ENCODE peak calls at places on chromosomes 16 and 17, in nine cellular contexts. One of them, this sample, is unnamed.

GRCh38 chr17:28827672-28828071 is 14.9 kb downstream of the FAM222B start:
- DNase-seq in LNCaP clone FGC: no peak
- DNase-seq in left lung: no peak
- DNase-seq in HFFc6: no peak
- DNase-seq in GM13977: no peak
- DNase-seq in nephron progenitor cell: no peak
- DNase-seq in tibial artery: no peak
- DNase-seq in heart right ventricle: no peak
- DNase-seq in progenitor cell of endocrine pancreas: no peak
- DNase-seq in this sample: no peak

GRCh38 chr17:56831364-56832095 is 2.2 kb downstream of the C17orf67 start:
- DNase-seq in LNCaP clone FGC: no peak
- DNase-seq in tibial artery: no peak
- DNase-seq in nephron progenitor cell: no peak
- DNase-seq in progenitor cell of endocrine pancreas: no peak
- DNase-seq in heart right ventricle: no peak
- DNase-seq in GM13977: no peak
- DNase-seq in left lung: no peak
- DNase-seq in HFFc6: no peak
- DNase-seq in this sample: no peak

GRCh38 chr17:59783221-59784016 is 76.0 kb downstream of the VMP1 start:
- DNase-seq in GM13977: no peak
- DNase-seq in HFFc6: peak; percentile 48
- DNase-seq in LNCaP clone FGC: no peak
- DNase-seq in progenitor cell of endocrine pancreas: no peak
- DNase-seq in nephron progenitor cell: no peak
- DNase-seq in tibial artery: no peak
- DNase-seq in heart right ventricle: no peak
- DNase-seq in left lung: no peak
- DNase-seq in this sample: no peak

GRCh38 chr17:40542562-40543411 is 22.5 kb downstream of the CCR7 start:
- DNase-seq in LNCaP clone FGC: no peak
- DNase-seq in HFFc6: peak; percentile 93
- DNase-seq in tibial artery: peak; percentile 95
- DNase-seq in progenitor cell of endocrine pancreas: no peak
- DNase-seq in nephron progenitor cell: no peak
- DNase-seq in left lung: no peak
- DNase-seq in GM13977: peak; percentile 75
- DNase-seq in heart right ventricle: peak; percentile 75
- DNase-seq in this sample: peak; percentile 83

GRCh38 chr17:79983456-79983855 is 52.2 kb downstream of the TBC1D16 start:
- DNase-seq in LNCaP clone FGC: no peak
- DNase-seq in nephron progenitor cell: no peak
- DNase-seq in progenitor cell of endocrine pancreas: no peak
- DNase-seq in tibial artery: peak; percentile 54
- DNase-seq in HFFc6: no peak
- DNase-seq in heart right ventricle: no peak
- DNase-seq in GM13977: no peak
- DNase-seq in left lung: peak; percentile 63
- DNase-seq in this sample: no peak

GRCh38 chr16:88063201-88063773 is 112.1 kb downstream of the BANP start:
- DNase-seq in left lung: peak; percentile 70
- DNase-seq in nephron progenitor cell: no peak
- DNase-seq in GM13977: no peak
- DNase-seq in HFFc6: peak; percentile 83
- DNase-seq in tibial artery: no peak
- DNase-seq in LNCaP clone FGC: no peak
- DNase-seq in heart right ventricle: no peak
- DNase-seq in progenitor cell of endocrine pancreas: no peak
- DNase-seq in this sample: peak; percentile 44

GRCh38 chr17:79285973-79286372 is 211.3 kb downstream of the ENGASE start:
- DNase-seq in LNCaP clone FGC: no peak
- DNase-seq in tibial artery: no peak
- DNase-seq in left lung: no peak
- DNase-seq in HFFc6: no peak
- DNase-seq in nephron progenitor cell: no peak
- DNase-seq in progenitor cell of endocrine pancreas: no peak
- DNase-seq in GM13977: no peak
- DNase-seq in heart right ventricle: no peak
- DNase-seq in this sample: no peak

GRCh38 chr16:62213763-62214162 is 177.5 kb upstream of the CDH8 start:
- DNase-seq in tibial artery: no peak
- DNase-seq in nephron progenitor cell: no peak
- DNase-seq in GM13977: no peak
- DNase-seq in left lung: no peak
- DNase-seq in HFFc6: no peak
- DNase-seq in LNCaP clone FGC: no peak
- DNase-seq in heart right ventricle: no peak
- DNase-seq in progenitor cell of endocrine pancreas: no peak
- DNase-seq in this sample: no peak

GRCh38 chr17:8117367-8117979 is 841 bp downstream of the ALOXE3 start:
- DNase-seq in heart right ventricle: no peak
- DNase-seq in HFFc6: no peak
- DNase-seq in nephron progenitor cell: peak; percentile 39
- DNase-seq in GM13977: no peak
- DNase-seq in LNCaP clone FGC: no peak
- DNase-seq in left lung: peak; percentile 7
- DNase-seq in tibial artery: no peak
- DNase-seq in progenitor cell of endocrine pancreas: no peak
- DNase-seq in this sample: no peak

GRCh38 chr16:84228321-84228838 is 11.4 kb downstream of the KCNG4 start:
- DNase-seq in HFFc6: peak; percentile 87
- DNase-seq in left lung: peak; percentile 85
- DNase-seq in GM13977: no peak
- DNase-seq in nephron progenitor cell: peak; percentile 31
- DNase-seq in heart right ventricle: peak; percentile 80
- DNase-seq in tibial artery: peak; percentile 93
- DNase-seq in progenitor cell of endocrine pancreas: no peak
- DNase-seq in LNCaP clone FGC: no peak
- DNase-seq in this sample: peak; percentile 82

GRCh38 chr17:42132941-42133340 is 10.3 kb downstream of the HSPB9 start:
- DNase-seq in HFFc6: peak; percentile 91
- DNase-seq in LNCaP clone FGC: no peak
- DNase-seq in left lung: peak; percentile 88
- DNase-seq in tibial artery: peak; percentile 77
- DNase-seq in heart right ventricle: no peak
- DNase-seq in GM13977: no peak
- DNase-seq in nephron progenitor cell: no peak
- DNase-seq in progenitor cell of endocrine pancreas: no peak
- DNase-seq in this sample: peak; percentile 52

GRCh38 chr17:57600092-57600491 is 145.0 kb downstream of the CCDC182 start:
- DNase-seq in HFFc6: no peak
- DNase-seq in progenitor cell of endocrine pancreas: no peak
- DNase-seq in tibial artery: no peak
- DNase-seq in nephron progenitor cell: no peak
- DNase-seq in LNCaP clone FGC: no peak
- DNase-seq in left lung: no peak
- DNase-seq in heart right ventricle: no peak
- DNase-seq in GM13977: no peak
- DNase-seq in this sample: no peak

GRCh38 chr16:89325861-89326471 is 108.5 kb downstream of the ZNF778 start:
- DNase-seq in tibial artery: peak; percentile 80
- DNase-seq in HFFc6: peak; percentile 86
- DNase-seq in nephron progenitor cell: no peak
- DNase-seq in heart right ventricle: no peak
- DNase-seq in left lung: peak; percentile 71
- DNase-seq in progenitor cell of endocrine pancreas: no peak
- DNase-seq in LNCaP clone FGC: no peak
- DNase-seq in GM13977: peak; percentile 73
- DNase-seq in this sample: peak; percentile 47

GRCh38 chr16:87829123-87829980 is 40.0 kb downstream of the SLC7A5 start:
- DNase-seq in progenitor cell of endocrine pancreas: no peak
- DNase-seq in GM13977: no peak
- DNase-seq in HFFc6: no peak
- DNase-seq in LNCaP clone FGC: no peak
- DNase-seq in tibial artery: no peak
- DNase-seq in nephron progenitor cell: no peak
- DNase-seq in heart right ventricle: no peak
- DNase-seq in left lung: peak; percentile 49
- DNase-seq in this sample: no peak

GRCh38 chr17:58974354-58974753 is 132.3 kb downstream of the TRIM37 start:
- DNase-seq in HFFc6: no peak
- DNase-seq in LNCaP clone FGC: no peak
- DNase-seq in progenitor cell of endocrine pancreas: no peak
- DNase-seq in nephron progenitor cell: no peak
- DNase-seq in tibial artery: no peak
- DNase-seq in GM13977: no peak
- DNase-seq in heart right ventricle: no peak
- DNase-seq in left lung: no peak
- DNase-seq in this sample: no peak

GRCh38 chr17:77810536-77810935 is 148.0 kb upstream of the TNRC6C start:
- DNase-seq in tibial artery: peak; percentile 82
- DNase-seq in progenitor cell of endocrine pancreas: no peak
- DNase-seq in LNCaP clone FGC: no peak
- DNase-seq in GM13977: no peak
- DNase-seq in heart right ventricle: peak; percentile 48
- DNase-seq in left lung: no peak
- DNase-seq in nephron progenitor cell: no peak
- DNase-seq in HFFc6: peak; percentile 58
- DNase-seq in this sample: no peak

GRCh38 chr16:67449328-67449727 is 18.4 kb downstream of the HSD11B2 start:
- DNase-seq in left lung: no peak
- DNase-seq in LNCaP clone FGC: no peak
- DNase-seq in HFFc6: no peak
- DNase-seq in GM13977: no peak
- DNase-seq in progenitor cell of endocrine pancreas: no peak
- DNase-seq in heart right ventricle: peak; percentile 75
- DNase-seq in nephron progenitor cell: no peak
- DNase-seq in tibial artery: no peak
- DNase-seq in this sample: peak; percentile 81

GRCh38 chr17:73952498-73953205 is 250.8 kb upstream of the RPL38 start:
- DNase-seq in tibial artery: no peak
- DNase-seq in nephron progenitor cell: peak; percentile 84
- DNase-seq in left lung: peak; percentile 89
- DNase-seq in HFFc6: no peak
- DNase-seq in heart right ventricle: peak; percentile 57
- DNase-seq in GM13977: peak; percentile 62
- DNase-seq in progenitor cell of endocrine pancreas: peak; percentile 67
- DNase-seq in LNCaP clone FGC: no peak
- DNase-seq in this sample: peak; percentile 40

GRCh38 chr17:68290268-68290954 is 516 bp downstream of the SLC16A6 start:
- DNase-seq in left lung: peak; percentile 92
- DNase-seq in progenitor cell of endocrine pancreas: peak; percentile 16
- DNase-seq in nephron progenitor cell: peak; percentile 42
- DNase-seq in tibial artery: no peak
- DNase-seq in HFFc6: no peak
- DNase-seq in GM13977: peak; percentile 50
- DNase-seq in LNCaP clone FGC: no peak
- DNase-seq in heart right ventricle: peak; percentile 34
- DNase-seq in this sample: peak; percentile 35

GRCh38 chr17:6135996-6136395 is 65.8 kb downstream of the WSCD1 start:
- DNase-seq in left lung: no peak
- DNase-seq in heart right ventricle: no peak
- DNase-seq in HFFc6: no peak
- DNase-seq in progenitor cell of endocrine pancreas: no peak
- DNase-seq in LNCaP clone FGC: no peak
- DNase-seq in tibial artery: no peak
- DNase-seq in GM13977: no peak
- DNase-seq in nephron progenitor cell: no peak
- DNase-seq in this sample: no peak

GRCh38 chr16:4693296-4693955 is at the start of gene NUDT16L1:
- DNase-seq in GM13977: peak; percentile 100
- DNase-seq in progenitor cell of endocrine pancreas: peak; percentile 96
- DNase-seq in HFFc6: peak; percentile 92
- DNase-seq in heart right ventricle: peak; percentile 97
- DNase-seq in left lung: peak; percentile 99
- DNase-seq in nephron progenitor cell: peak; percentile 96
- DNase-seq in tibial artery: peak; percentile 98
- DNase-seq in LNCaP clone FGC: peak; percentile 81
- DNase-seq in this sample: peak; percentile 97
- TF ChIP-seq CTCF in GM13977: peak; percentile 18
- TF ChIP-seq CTCF in progenitor cell of endocrine pancreas: peak; percentile 35
- TF ChIP-seq CTCF in HFFc6: peak; percentile 64
- TF ChIP-seq CTCF in heart right ventricle: peak; percentile 37
- TF ChIP-seq CTCF in left lung: peak; percentile 47
- TF ChIP-seq CTCF in nephron progenitor cell: no peak
- TF ChIP-seq CTCF in tibial artery: peak; percentile 51
- TF ChIP-seq CTCF in LNCaP clone FGC: no peak
- TF ChIP-seq CTCF in this sample: peak; percentile 48

DNA sequence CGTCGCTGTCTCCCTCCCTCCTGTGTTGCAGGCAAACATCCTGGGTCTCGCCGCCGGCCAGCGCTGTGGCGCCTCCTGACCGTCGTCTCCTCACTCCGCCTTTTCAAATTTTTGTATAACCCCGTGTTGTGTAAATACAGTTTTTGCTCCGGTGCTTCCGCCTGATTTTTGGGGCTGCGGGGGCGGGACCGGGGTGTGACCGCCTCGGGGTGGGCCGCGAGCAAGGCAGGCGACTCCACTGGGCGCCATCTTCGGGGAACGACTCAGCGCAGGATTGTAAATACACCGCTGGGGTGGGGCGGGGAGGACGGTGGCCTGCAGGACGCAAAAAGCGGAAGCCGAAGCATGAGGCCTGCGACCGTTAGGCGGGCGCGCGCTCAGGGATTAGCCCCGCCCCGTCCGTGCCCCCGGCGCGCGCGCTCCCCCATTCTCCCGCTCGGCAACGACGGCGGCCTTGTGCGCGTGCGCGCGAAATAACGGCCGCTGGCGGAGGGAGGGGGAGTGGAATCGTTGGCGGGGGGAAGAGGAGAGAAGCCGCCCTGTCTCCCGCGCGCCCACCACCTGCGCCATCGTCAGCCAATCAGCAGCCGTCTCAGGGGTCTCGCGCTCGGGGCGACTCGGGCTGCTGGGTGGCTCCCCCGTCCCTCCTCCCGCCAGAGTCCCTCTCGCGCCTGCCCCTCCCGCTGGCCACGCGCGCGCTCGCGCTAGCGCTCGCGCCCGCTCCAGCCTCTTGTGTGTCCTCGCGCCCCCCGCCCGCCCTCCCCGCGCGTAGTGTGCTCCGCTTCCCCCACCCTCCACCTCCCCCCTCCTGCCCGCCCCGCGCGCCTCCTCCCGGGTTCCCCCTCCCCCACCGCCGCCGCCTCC is 865 bp upstream of the MAZ start:
- DNase-seq in nephron progenitor cell: peak; percentile 97
- DNase-seq in left lung: peak; percentile 99
- DNase-seq in heart right ventricle: peak; percentile 97
- DNase-seq in tibial artery: peak; percentile 99
- DNase-seq in LNCaP clone FGC: peak; percentile 91
- DNase-seq in HFFc6: peak; percentile 97
- DNase-seq in progenitor cell of endocrine pancreas: peak; percentile 98
- DNase-seq in GM13977: peak; percentile 97
- DNase-seq in this sample: peak; percentile 98
- TF ChIP-seq CTCF in nephron progenitor cell: no peak
- TF ChIP-seq CTCF in left lung: no peak
- TF ChIP-seq CTCF in heart right ventricle: no peak
- TF ChIP-seq CTCF in tibial artery: peak; percentile 18
- TF ChIP-seq CTCF in LNCaP clone FGC: peak; percentile 2
- TF ChIP-seq CTCF in HFFc6: peak; percentile 20
- TF ChIP-seq CTCF in progenitor cell of endocrine pancreas: no peak
- TF ChIP-seq CTCF in GM13977: no peak
- TF ChIP-seq CTCF in this sample: peak; percentile 11

GRCh38 chr16:30720694-30721093 is 21.7 kb downstream of the SRCAP start:
- DNase-seq in progenitor cell of endocrine pancreas: no peak
- DNase-seq in left lung: no peak
- DNase-seq in LNCaP clone FGC: no peak
- DNase-seq in heart right ventricle: no peak
- DNase-seq in tibial artery: peak; percentile 49
- DNase-seq in HFFc6: no peak
- DNase-seq in nephron progenitor cell: no peak
- DNase-seq in GM13977: no peak
- DNase-seq in this sample: no peak
- TF ChIP-seq CTCF in progenitor cell of endocrine pancreas: no peak
- TF ChIP-seq CTCF in left lung: no peak
- TF ChIP-seq CTCF in LNCaP clone FGC: no peak
- TF ChIP-seq CTCF in heart right ventricle: no peak
- TF ChIP-seq CTCF in tibial artery: no peak
- TF ChIP-seq CTCF in HFFc6: no peak
- TF ChIP-seq CTCF in nephron progenitor cell: no peak
- TF ChIP-seq CTCF in GM13977: no peak
- TF ChIP-seq CTCF in this sample: no peak

GRCh38 chr16:4372315-4372577 is 598 bp downstream of the VASN start:
- DNase-seq in tibial artery: no peak
- DNase-seq in GM13977: no peak
- DNase-seq in progenitor cell of endocrine pancreas: no peak
- DNase-seq in HFFc6: no peak
- DNase-seq in nephron progenitor cell: no peak
- DNase-seq in left lung: no peak
- DNase-seq in LNCaP clone FGC: no peak
- DNase-seq in heart right ventricle: no peak
- DNase-seq in this sample: no peak
- TF ChIP-seq CTCF in tibial artery: no peak
- TF ChIP-seq CTCF in GM13977: no peak
- TF ChIP-seq CTCF in progenitor cell of endocrine pancreas: no peak
- TF ChIP-seq CTCF in HFFc6: no peak
- TF ChIP-seq CTCF in nephron progenitor cell: no peak
- TF ChIP-seq CTCF in left lung: no peak
- TF ChIP-seq CTCF in LNCaP clone FGC: no peak
- TF ChIP-seq CTCF in heart right ventricle: no peak
- TF ChIP-seq CTCF in this sample: no peak